ENCODE peak calls at places on chromosomes 12 and 14, in four cellular contexts. V is globus pallidus; F is effector CD4-positive, alpha-beta T cell; A is Caco-2. Z is an unnamed sample.

GRCh38 chr12:8527250-8528130 is 13.2 kb downstream of the CLEC4E start:
- DNase-seq in F (no peak), A (no peak), V (no peak), Z (no peak)

GRCh38 chr14:100681111-100681510 is 45.6 kb upstream of the DLK1 start:
- DNase-seq in V (no peak), F (no peak), A (no peak), Z (no peak)

GRCh38 chr12:76976777-76977465 is 88.4 kb downstream of the E2F7 start:
- DNase-seq in V (no peak), F (no peak), A (no peak), Z (no peak)

GRCh38 chr12:129325566-129325965 is 472.3 kb downstream of the GLT1D1 start:
- DNase-seq in A (no peak), V (no peak), F (no peak), Z (no peak)

GRCh38 chr14:91313852-91314251 is 69.3 kb upstream of the GPR68 start:
- DNase-seq in V (no peak), A (no peak), F (no peak), Z (no peak)

GRCh38 chr12:8081228-8081920 is 700 bp upstream of the NECAP1 start:
- DNase-seq in V (peak), A (peak), F (peak), Z (no peak)

GRCh38 chr12:124921200-124922008 is 7.0 kb upstream of the UBC start:
- DNase-seq in A (peak), F (peak), V (peak), Z (peak)

GRCh38 chr12:15728118-15728598 is 61.0 kb downstream of the EPS8 start:
- DNase-seq in V (no peak), F (no peak), A (no peak), Z (no peak)

GRCh38 chr12:26100966-26101744 is 23.7 kb downstream of the BHLHE41 start:
- DNase-seq in F (no peak), A (peak), V (no peak), Z (peak)

GRCh38 chr12:2646341-2646740 is 148.4 kb upstream of the FKBP4 start:
- DNase-seq in A (no peak), V (no peak), F (no peak), Z (no peak)

GRCh38 chr14:62162998-62163589 is 400.9 kb downstream of the SNAPC1 start:
- DNase-seq in A (peak), V (peak), F (no peak), Z (peak)